ENCODE peak calls at places on chromosomes 3 and 15, in five cellular contexts. L, O, N, P and D are unnamed samples.

GRCh38 chr3:118036215-118036614 is 998.4 kb downstream of the IGSF11 start:
- DNase-seq in L (no peak), O (no peak), N (no peak), P (no peak), D (no peak)

GRCh38 chr3:50662408-50662807 is 12.3 kb upstream of the DOCK3 start:
- DNase-seq in L (no peak), O (no peak), N (peak; percentile 37), P (peak; percentile 24), D (no peak)

GRCh38 chr3:185270262-185270955 is 16.6 kb upstream of the EHHADH start:
- DNase-seq in L (no peak), O (peak; percentile 20), N (no peak), P (peak; percentile 74), D (peak; percentile 57)

GRCh38 chr15:96038650-96039049 is 291.9 kb upstream of the NR2F2 start:
- DNase-seq in L (no peak), O (no peak), N (no peak), P (no peak), D (peak; percentile 27)

GRCh38 chr15:63605816-63606215 is 8.6 kb downstream of the FBXL22 start:
- DNase-seq in L (peak; percentile 55), O (no peak), N (no peak), P (no peak), D (no peak)

GRCh38 chr15:60704129-60704528 is 225.2 kb upstream of the ICE2 start:
- DNase-seq in L (no peak), O (no peak), N (no peak), P (no peak), D (no peak)

GRCh38 chr3:145035682-145036081 is 1064.1 kb downstream of the DIPK2A start:
- DNase-seq in L (no peak), O (no peak), N (no peak), P (no peak), D (no peak)

GRCh38 chr15:69648215-69648614 is 195.6 kb downstream of the RPLP1 start:
- DNase-seq in L (no peak), O (peak; percentile 65), N (peak; percentile 41), P (peak; percentile 65), D (no peak)

GRCh38 chr3:129888739-129889138 is 4.8 kb downstream of the TMCC1 start:
- DNase-seq in L (no peak), O (no peak), N (no peak), P (no peak), D (peak; percentile 86)

GRCh38 chr3:135393898-135394525 is 571.5 kb upstream of the PPP2R3A start:
- DNase-seq in L (no peak), O (no peak), N (no peak), P (no peak), D (no peak)